ENCODE peak calls at places on chromosome 4, in eight cellular contexts. Z, K, C, D, J, M, V and F are unnamed samples.

GRCh38 chr4:1112174-1112820 is 1.1 kb downstream of the RNF212 start:
- DNase-seq in Z (peak), K (no peak), C (no peak), D (no peak), J (no peak), M (no peak), V (no peak), F (no peak)

GRCh38 chr4:122759639-122760310 is 27.3 kb downstream of the BBS12 start:
- DNase-seq in Z (no peak), K (no peak), C (no peak), D (peak), J (no peak), M (no peak), V (no peak), F (no peak)

GRCh38 chr4:5124876-5125275 is 73.6 kb downstream of the STK32B start:
- DNase-seq in Z (no peak), K (no peak), C (no peak), D (no peak), J (no peak), M (no peak), V (no peak), F (no peak)

GRCh38 chr4:60089546-60090273 is 1110.4 kb upstream of the ADGRL3 start:
- DNase-seq in Z (no peak), K (no peak), C (no peak), D (no peak), J (no peak), M (no peak), V (no peak), F (no peak)

GRCh38 chr4:85700362-85700761 is 225.4 kb downstream of the ARHGAP24 start:
- DNase-seq in Z (no peak), K (no peak), C (no peak), D (no peak), J (no peak), M (no peak), V (no peak), F (no peak)

GRCh38 chr4:165537028-165537648 is 158.3 kb downstream of the CPE start:
- DNase-seq in Z (no peak), K (peak), C (no peak), D (peak), J (no peak), M (no peak), V (no peak), F (no peak)

GRCh38 chr4:152138451-152138850 is 377.6 kb upstream of the GATB start:
- DNase-seq in Z (no peak), K (no peak), C (no peak), D (no peak), J (peak), M (no peak), V (no peak), F (no peak)

GRCh38 chr4:74628808-74629616 is 165.3 kb downstream of the BTC start:
- DNase-seq in Z (no peak), K (no peak), C (no peak), D (peak), J (no peak), M (no peak), V (no peak), F (no peak)

GRCh38 chr4:15870079-15870478 is 68.5 kb downstream of the FGFBP1 start:
- DNase-seq in Z (no peak), K (no peak), C (no peak), D (no peak), J (no peak), M (peak), V (no peak), F (no peak)

GRCh38 chr4:13701937-13702446 is 74.5 kb upstream of the BOD1L1 start:
- DNase-seq in Z (no peak), K (no peak), C (no peak), D (peak), J (no peak), M (no peak), V (no peak), F (no peak)

GRCh38 chr4:51851937-51852290 is 9.0 kb downstream of the DCUN1D4 start:
- DNase-seq in Z (no peak), K (no peak), C (no peak), D (no peak), J (no peak), M (no peak), V (no peak), F (no peak)

GRCh38 chr4:107153228-107153627 is 117.1 kb upstream of the DKK2 start:
- DNase-seq in Z (peak), K (no peak), C (no peak), D (peak), J (no peak), M (no peak), V (no peak), F (no peak)

GRCh38 chr4:112897548-112897947 is 151.9 kb upstream of the ANK2 start:
- DNase-seq in Z (peak), K (no peak), C (no peak), D (no peak), J (no peak), M (no peak), V (no peak), F (no peak)

GRCh38 chr4:48350871-48351270 is 9.5 kb downstream of the SLAIN2 start:
- DNase-seq in Z (no peak), K (no peak), C (peak), D (no peak), J (no peak), M (no peak), V (no peak), F (no peak)

GRCh38 chr4:159035570-159035969 is 67.3 kb upstream of the RAPGEF2 start:
- DNase-seq in Z (no peak), K (no peak), C (no peak), D (no peak), J (no peak), M (no peak), V (no peak), F (no peak)

GRCh38 chr4:6999172-7000086 is 43.7 kb upstream of the TADA2B start:
- DNase-seq in Z (no peak), K (no peak), C (no peak), D (peak), J (peak), M (no peak), V (no peak), F (no peak)

GRCh38 chr4:77044458-77045124 is 31.2 kb downstream of the CCNI start:
- DNase-seq in Z (no peak), K (no peak), C (no peak), D (peak), J (no peak), M (no peak), V (no peak), F (no peak)

GRCh38 chr4:91454111-91454510 is 849.7 kb upstream of the GRID2 start:
- DNase-seq in Z (no peak), K (no peak), C (no peak), D (no peak), J (no peak), M (no peak), V (no peak), F (no peak)

GRCh38 chr4:156223985-156224384 is 270.3 kb upstream of the CTSO start:
- DNase-seq in Z (no peak), K (peak), C (no peak), D (no peak), J (no peak), M (no peak), V (no peak), F (no peak)

GRCh38 chr4:7970031-7970946 is 30.6 kb upstream of the AFAP1 start:
- DNase-seq in Z (no peak), K (no peak), C (no peak), D (peak), J (peak), M (no peak), V (no peak), F (no peak)

GRCh38 chr4:78797777-78798284 is 21.7 kb downstream of the BMP2K start:
- DNase-seq in Z (no peak), K (no peak), C (no peak), D (no peak), J (no peak), M (no peak), V (no peak), F (no peak)

GRCh38 chr4:1985287-1985686 is 23.5 kb downstream of the NELFA start:
- DNase-seq in Z (no peak), K (no peak), C (no peak), D (no peak), J (no peak), M (no peak), V (no peak), F (no peak)

GRCh38 chr4:114658179-114658578 is 59.6 kb downstream of the UGT8 start:
- DNase-seq in Z (no peak), K (no peak), C (no peak), D (no peak), J (no peak), M (no peak), V (no peak), F (no peak)

GRCh38 chr4:60780874-60781273 is 419.3 kb upstream of the ADGRL3 start:
- DNase-seq in Z (no peak), K (no peak), C (no peak), D (peak), J (no peak), M (no peak), V (no peak), F (no peak)

GRCh38 chr4:1276984-1277383 is 12.7 kb upstream of the MAEA start:
- DNase-seq in Z (no peak), K (no peak), C (no peak), D (no peak), J (no peak), M (no peak), V (no peak), F (no peak)

GRCh38 chr4:161273607-161274006 is 890.2 kb downstream of the FSTL5 start:
- DNase-seq in Z (no peak), K (no peak), C (no peak), D (no peak), J (no peak), M (no peak), V (no peak), F (no peak)

GRCh38 chr4:78692815-78693156 is 83.4 kb upstream of the BMP2K start:
- DNase-seq in Z (no peak), K (no peak), C (no peak), D (no peak), J (no peak), M (no peak), V (no peak), F (no peak)

GRCh38 chr4:130077275-130077674 is 981.3 kb downstream of the C4orf33 start:
- DNase-seq in Z (no peak), K (peak), C (peak), D (peak), J (no peak), M (no peak), V (no peak), F (no peak)

GRCh38 chr4:24067781-24068193 is 177.9 kb upstream of the PPARGC1A start:
- DNase-seq in Z (peak), K (no peak), C (no peak), D (peak), J (no peak), M (no peak), V (no peak), F (no peak)

GRCh38 chr4:128163177-128164117 is 102.3 kb downstream of the LARP1B start:
- DNase-seq in Z (no peak), K (no peak), C (no peak), D (peak), J (no peak), M (no peak), V (no peak), F (no peak)

GRCh38 chr4:7788687-7789425 is 150.8 kb downstream of the AFAP1 start:
- DNase-seq in Z (no peak), K (no peak), C (no peak), D (no peak), J (no peak), M (no peak), V (no peak), F (no peak)

GRCh38 chr4:1777822-1778641 is 15.1 kb upstream of the FGFR3 start:
- DNase-seq in Z (peak), K (no peak), C (no peak), D (peak), J (no peak), M (no peak), V (no peak), F (no peak)

GRCh38 chr4:85591361-85592098 is 116.6 kb downstream of the ARHGAP24 start:
- DNase-seq in Z (no peak), K (no peak), C (no peak), D (peak), J (no peak), M (no peak), V (no peak), F (no peak)